ENCODE peak calls at places on chromosome 17, in four cellular contexts. F, N, S and X are unnamed samples. For H3K79me2, the result is how much of the 10 kb centered on the place peaks cover.

GRCh38 chr17:64343833-64344637 is 46.6 kb downstream of the PECAM1 start:
- DNase-seq in F (peak), N (no peak), S (no peak), X (peak)

GRCh38 chr17:64459284-64459747 is 10.4 kb downstream of the MILR1 start:
- DNase-seq in F (no peak), N (no peak), S (no peak), X (peak)

GRCh38 chr17:34199932-34200534 is 55.1 kb upstream of the CCL2 start:
- DNase-seq in F (peak), N (peak), S (peak), X (peak)

GRCh38 chr17:75440738-75441448 is 15.5 kb upstream of the TMEM94 start:
- DNase-seq in F (no peak), N (no peak), S (no peak), X (peak)

GRCh38 chr17:72416054-72416691 is 295.4 kb downstream of the SOX9 start:
- DNase-seq in F (no peak), N (no peak), S (no peak), X (no peak)

GRCh38 chr17:57927048-57927723 is 28.0 kb downstream of the CUEDC1 start:
- DNase-seq in F (peak), N (no peak), S (no peak), X (no peak)

GRCh38 chr17:28878981-28879380 is 18.6 kb downstream of the FLOT2 start:
- DNase-seq in F (peak), N (peak), S (peak), X (peak)

GRCh38 chr17:59365383-59365981 is 34.0 kb downstream of the YPEL2 start:
- DNase-seq in F (peak), N (no peak), S (no peak), X (no peak)

GRCh38 chr17:673200-673681 is 41.4 kb downstream of the VPS53 start:
- DNase-seq in F (peak), N (peak), S (peak), X (peak)
- H3K79me2 ChIP-seq in F (under half), N (under half), S (under half), X (under half)

GRCh38 chr17:8315740-8316217 is 5.7 kb downstream of the ARHGEF15 start:
- DNase-seq in F (peak), N (peak), S (peak), X (no peak)
- H3K23ac ChIP-seq in F (peak), N (no peak), S (no peak), X (no peak)

DNA sequence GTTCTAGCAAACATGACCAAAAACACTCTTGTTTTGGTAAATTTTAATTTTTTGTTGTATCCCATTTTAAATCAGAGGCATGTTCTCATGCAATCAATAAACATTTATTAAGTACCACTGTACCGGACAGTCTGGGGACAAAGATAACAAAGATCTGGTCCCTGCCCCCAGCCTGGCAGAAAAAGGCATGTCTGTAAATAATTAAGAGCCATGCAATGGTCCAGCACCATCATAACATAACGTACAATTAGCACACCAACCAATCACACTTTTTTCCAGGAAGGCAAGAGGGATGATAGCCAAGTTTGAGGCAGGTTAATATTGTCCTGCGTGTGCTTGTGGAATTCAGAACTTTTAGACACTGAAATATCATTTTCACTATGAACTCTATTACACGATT is 3.5 kb downstream of the KCNJ16 start:
- DNase-seq in F (no peak), N (no peak), S (no peak), X (no peak)
- H3K79me2 ChIP-seq in F (under half), N (under half), S (under half), X (under half)

GRCh38 chr17:81082177-81083073 is 47.5 kb downstream of the BAIAP2 start:
- DNase-seq in F (no peak), N (no peak), S (no peak), X (no peak)
- H3K23ac ChIP-seq in F (no peak), N (no peak), S (no peak), X (no peak)

GRCh38 chr17:48630925-48631692 is 5.0 kb upstream of the HOXB9 start:
- DNase-seq in F (peak), N (peak), S (peak), X (no peak)
- H3K79me2 ChIP-seq in F (under half), N (under half), S (under half), X (under half)

GRCh38 chr17:77418609-77419008 is 277.8 kb downstream of the SEC14L1 start:
- DNase-seq in F (no peak), N (no peak), S (no peak), X (no peak)
- H3K23ac ChIP-seq in F (no peak), N (no peak), S (no peak), X (no peak)

DNA sequence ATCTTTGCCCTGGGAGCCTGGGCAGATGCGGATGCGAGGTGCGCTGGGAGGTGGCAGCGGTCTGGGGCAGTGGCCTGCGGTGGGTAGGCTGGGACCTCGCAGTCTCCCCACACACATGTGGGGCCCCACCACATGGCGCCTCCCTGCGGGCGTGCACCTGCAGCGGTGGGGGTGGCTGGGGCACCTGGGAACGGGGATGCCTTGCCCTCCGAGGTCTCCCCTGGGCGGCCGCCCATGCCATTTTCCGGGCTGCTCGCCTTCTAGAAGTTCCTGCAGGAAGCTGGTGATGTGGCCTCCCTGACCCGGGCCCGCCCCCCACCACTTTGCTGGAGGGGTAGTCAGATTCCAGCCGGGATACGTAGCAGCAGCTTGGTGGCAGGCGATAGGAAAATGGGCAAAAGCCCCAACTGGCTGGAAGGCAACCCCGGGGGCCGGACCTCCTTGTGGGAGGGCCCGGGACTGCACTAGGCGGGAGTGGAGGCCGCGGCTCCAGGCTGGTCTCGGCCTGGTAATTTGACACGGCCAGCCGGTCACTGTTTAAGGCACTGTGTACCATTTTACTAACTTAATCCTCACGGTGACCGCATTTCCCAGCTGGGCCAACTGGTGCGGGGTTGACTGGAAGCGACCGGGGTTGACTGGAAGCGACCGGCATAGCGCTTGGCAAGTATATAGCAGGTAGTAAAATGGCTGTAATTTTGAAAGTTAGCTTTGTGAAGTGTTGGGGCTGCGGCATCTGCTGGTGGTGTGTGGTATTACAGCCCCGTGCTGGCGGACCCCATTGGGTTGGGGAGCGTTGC is 38.5 kb downstream of the IGF2BP1 start:
- DNase-seq in F (peak), N (peak), S (peak), X (peak)
- H3K79me2 ChIP-seq in F (under half), N (under half), S (under half), X (under half)